ENCODE peak calls at places on chromosomes 1 and 21, in six cellular contexts. H, P, M, J, Q and K are unnamed samples.

GRCh38 chr21:15706686-15707085 is 23.1 kb upstream of the USP25 start:
- DNase-seq in M (no peak), P (no peak), J (no peak), Q (peak; percentile 97), H (peak; percentile 94), K (no peak)

GRCh38 chr1:25022361-25023189 is 92.5 kb upstream of the RUNX3 start:
- DNase-seq in H (peak; percentile 64), M (peak; percentile 86), J (peak; percentile 90), Q (peak; percentile 96), P (peak; percentile 88), K (peak; percentile 99)

GRCh38 chr1:243756529-243756928 is 93.5 kb downstream of the AKT3 start:
- DNase-seq in P (no peak), M (no peak), J (no peak), Q (no peak), H (no peak), K (no peak)

GRCh38 chr1:17162941-17163340 is 42.0 kb upstream of the PADI1 start:
- DNase-seq in H (no peak), Q (no peak), M (no peak), J (no peak), P (no peak), K (no peak)

GRCh38 chr1:244137725-244138124 is 86.6 kb downstream of the ZBTB18 start:
- DNase-seq in P (no peak), M (no peak), Q (peak; percentile 37), J (no peak), H (peak; percentile 57), K (no peak)

GRCh38 chr1:54883349-54884102 is 3.5 kb downstream of the DHCR24 start:
- DNase-seq in H (no peak), M (no peak), Q (peak; percentile 29), P (no peak), J (no peak), K (no peak)

GRCh38 chr1:158017800-158018595 is 24.6 kb downstream of the KIRREL1 start:
- DNase-seq in M (no peak), P (no peak), J (no peak), Q (no peak), H (no peak), K (no peak)

GRCh38 chr21:39633043-39633442 is 20.3 kb downstream of the B3GALT5 start:
- DNase-seq in Q (peak; percentile 52), H (no peak), P (no peak), M (no peak), J (no peak), K (no peak)

GRCh38 chr1:66331641-66332523 is 202.1 kb upstream of the SGIP1 start:
- DNase-seq in P (peak; percentile 73), M (peak; percentile 61), H (peak; percentile 93), J (peak; percentile 41), Q (peak; percentile 85), K (peak; percentile 65)

GRCh38 chr1:149932474-149932873 is 4.2 kb downstream of the MTMR11 start:
- DNase-seq in Q (no peak), J (no peak), H (no peak), P (no peak), M (no peak), K (no peak)

GRCh38 chr21:41806773-41807172 is 39.9 kb upstream of the RIPK4 start:
- DNase-seq in H (no peak), P (no peak), M (no peak), J (no peak), Q (no peak), K (no peak)

GRCh38 chr1:245823408-245824147 is 668.8 kb downstream of the KIF26B start:
- DNase-seq in J (no peak), Q (no peak), P (no peak), M (no peak), H (no peak), K (no peak)

GRCh38 chr1:21206117-21206516 is 29.4 kb upstream of the EIF4G3 start:
- DNase-seq in J (no peak), Q (peak; percentile 54), H (no peak), M (no peak), P (no peak), K (no peak)

GRCh38 chr1:169901119-169901518 is 7.4 kb upstream of the SCYL3 start:
- DNase-seq in P (no peak), J (no peak), H (no peak), Q (no peak), M (no peak), K (no peak)

GRCh38 chr1:179953974-179954493 is 576 bp upstream of the CEP350 start:
- DNase-seq in Q (peak; percentile 51), J (no peak), H (peak; percentile 44), P (peak; percentile 46), M (peak; percentile 71), K (peak; percentile 78)

GRCh38 chr1:7284839-7285435 is 486.2 kb upstream of the VAMP3 start:
- DNase-seq in P (no peak), H (no peak), J (no peak), M (no peak), Q (peak; percentile 59), K (no peak)

GRCh38 chr1:178019622-178020021 is 49.8 kb upstream of the SEC16B start:
- DNase-seq in P (no peak), M (no peak), Q (no peak), J (no peak), H (no peak), K (no peak)

GRCh38 chr1:11787251-11787803 is 18.4 kb downstream of the MTHFR start:
- DNase-seq in J (no peak), M (no peak), P (peak; percentile 86), Q (peak; percentile 34), H (no peak), K (no peak)

GRCh38 chr1:53121319-53122172 is 20.9 kb downstream of the SLC1A7 start:
- DNase-seq in J (no peak), P (no peak), H (peak; percentile 32), M (no peak), Q (peak; percentile 74), K (no peak)

GRCh38 chr1:26352338-26352679 is 1.6 kb downstream of the CRYBG2 start:
- DNase-seq in M (no peak), P (no peak), Q (no peak), J (no peak), H (no peak), K (no peak)

GRCh38 chr1:43273708-43274107 is 3.9 kb downstream of the TMEM125 start:
- DNase-seq in J (no peak), M (no peak), P (no peak), H (no peak), Q (no peak), K (no peak)

GRCh38 chr1:38476111-38476783 is 383.3 kb downstream of the RRAGC start:
- DNase-seq in P (peak; percentile 53), J (no peak), Q (no peak), H (no peak), M (no peak), K (peak; percentile 50)

GRCh38 chr1:41236781-41237180 is 5.3 kb downstream of the SCMH1 start:
- DNase-seq in J (no peak), M (no peak), Q (no peak), P (no peak), H (no peak), K (no peak)

GRCh38 chr1:172724746-172725613 is 66.1 kb downstream of the FASLG start:
- DNase-seq in P (no peak), H (no peak), Q (no peak), J (no peak), M (peak; percentile 18), K (peak; percentile 77)

GRCh38 chr1:208069908-208070307 is 159.0 kb upstream of the CD34 start:
- DNase-seq in Q (no peak), H (no peak), P (no peak), J (no peak), M (no peak), K (no peak)

GRCh38 chr1:47407481-47407880 is 8.6 kb upstream of the FOXE3 start:
- DNase-seq in H (no peak), Q (peak; percentile 45), J (no peak), M (no peak), P (no peak), K (no peak)

GRCh38 chr1:13543927-13544556 is 30.2 kb upstream of the LRRC38 start:
- DNase-seq in Q (no peak), P (peak; percentile 38), J (no peak), M (no peak), H (peak; percentile 31), K (no peak)

GRCh38 chr1:7389201-7389785 is 381.8 kb upstream of the VAMP3 start:
- DNase-seq in H (no peak), Q (peak; percentile 38), M (no peak), P (no peak), J (no peak), K (no peak)

GRCh38 chr1:185632659-185633428 is 101.3 kb upstream of the HMCN1 start:
- DNase-seq in H (no peak), Q (peak; percentile 34), M (no peak), P (no peak), J (no peak), K (no peak)

GRCh38 chr1:34013958-34014737 is 150.3 kb downstream of the HMGB4 start:
- DNase-seq in P (no peak), Q (no peak), M (no peak), H (no peak), J (no peak), K (peak; percentile 29)